ENCODE peak calls at places on chromosomes 12 and 14, in ten cellular contexts. U, K, M, Q, H, T, G, I, W and D are unnamed samples.

GRCh38 chr14:73728106-73729014 is 14.2 kb upstream of the PNMA1 start:
- DNase-seq in U (peak), K (peak), M (peak), Q (peak), H (peak), T (peak), G (peak), I (no peak), W (no peak), D (peak)

GRCh38 chr12:126424696-126425095 is 1359.5 kb downstream of the AACS start:
- DNase-seq in U (peak), K (no peak), M (no peak), Q (no peak), H (no peak), T (no peak), G (no peak), I (no peak), W (no peak), D (no peak)

GRCh38 chr12:62730649-62731377 is 204.1 kb downstream of the PPM1H start:
- DNase-seq in U (peak), K (no peak), M (no peak), Q (no peak), H (no peak), T (no peak), G (no peak), I (no peak), W (no peak), D (no peak)

GRCh38 chr14:22622220-22622619 is 21.9 kb downstream of the OR6J1 start:
- DNase-seq in U (peak), K (no peak), M (no peak), Q (no peak), H (no peak), T (no peak), G (no peak), I (no peak), W (no peak), D (no peak)

GRCh38 chr12:89414851-89415250 is 62.5 kb upstream of the DUSP6 start:
- DNase-seq in U (peak), K (no peak), M (no peak), Q (no peak), H (no peak), T (no peak), G (no peak), I (no peak), W (no peak), D (no peak)

GRCh38 chr14:68958553-68958952 is 20.5 kb downstream of the ACTN1 start:
- DNase-seq in U (peak), K (no peak), M (no peak), Q (no peak), H (no peak), T (no peak), G (peak), I (no peak), W (no peak), D (no peak)

GRCh38 chr12:52175411-52176350 is 16.1 kb downstream of the KRT80 start:
- DNase-seq in U (no peak), K (peak), M (no peak), Q (no peak), H (no peak), T (no peak), G (no peak), I (no peak), W (no peak), D (no peak)

GRCh38 chr12:41496009-41496408 is 307.9 kb downstream of the PDZRN4 start:
- DNase-seq in U (no peak), K (no peak), M (no peak), Q (no peak), H (no peak), T (no peak), G (no peak), I (no peak), W (no peak), D (no peak)

GRCh38 chr12:121248611-121249010 is 38.7 kb downstream of the P2RX4 start:
- DNase-seq in U (no peak), K (no peak), M (no peak), Q (no peak), H (no peak), T (no peak), G (no peak), I (no peak), W (no peak), D (no peak)

GRCh38 chr12:66648336-66648735 is 30.5 kb downstream of the GRIP1 start:
- DNase-seq in U (no peak), K (peak), M (no peak), Q (no peak), H (no peak), T (no peak), G (no peak), I (no peak), W (no peak), D (no peak)

GRCh38 chr14:51844482-51844881 is 15.9 kb upstream of the GNG2 start:
- DNase-seq in U (no peak), K (no peak), M (no peak), Q (no peak), H (no peak), T (no peak), G (no peak), I (no peak), W (no peak), D (no peak)

GRCh38 chr14:104977681-104978647 is at the start of gene AHNAK2:
- DNase-seq in U (peak), K (peak), M (peak), Q (peak), H (peak), T (peak), G (peak), I (no peak), W (peak), D (peak)

GRCh38 chr12:42935756-42936155 is 346.2 kb upstream of the PRICKLE1 start:
- DNase-seq in U (no peak), K (no peak), M (no peak), Q (no peak), H (no peak), T (no peak), G (no peak), I (no peak), W (peak), D (no peak)

GRCh38 chr12:126891789-126892188 is 1375.2 kb upstream of the TMEM132C start:
- DNase-seq in U (no peak), K (no peak), M (no peak), Q (no peak), H (peak), T (no peak), G (no peak), I (no peak), W (no peak), D (no peak)

GRCh38 chr14:95294834-95295599 is 24.7 kb downstream of the CLMN start:
- DNase-seq in U (peak), K (peak), M (no peak), Q (no peak), H (no peak), T (no peak), G (no peak), I (no peak), W (no peak), D (no peak)